ENCODE peak calls at places on chromosomes 3 and 15, in six cellular contexts. A is endothelial cell of umbilical vein; C is CD8-positive, alpha-beta T cell; M is AG10803; O is NB4; R is brain microvascular endothelial cell. N is an unnamed sample.

GRCh38 chr3:14849831-14850230 is 31.1 kb downstream of the FGD5 start:
- DNase-seq in A (no peak), C (no peak), M (no peak), O (no peak), R (no peak), N (no peak)

GRCh38 chr3:146966124-146966523 is 361.0 kb upstream of the PLSCR5 start:
- DNase-seq in A (no peak), C (no peak), M (no peak), O (no peak), R (no peak), N (no peak)

GRCh38 chr15:56146756-56147155 is 96.9 kb downstream of the RFX7 start:
- DNase-seq in A (no peak), C (no peak), M (peak; percentile 15), O (no peak), R (no peak), N (no peak)

GRCh38 chr3:14262212-14262611 is 83.6 kb downstream of the LSM3 start:
- DNase-seq in A (no peak), C (no peak), M (no peak), O (peak; percentile 46), R (no peak), N (no peak)

GRCh38 chr3:10238330-10238995 is 9.8 kb upstream of the TATDN2 start:
- DNase-seq in A (no peak), C (peak; percentile 25), M (no peak), O (peak; percentile 60), R (no peak), N (no peak)

GRCh38 chr3:37992271-37993066 is 1.9 kb downstream of the VILL start:
- DNase-seq in A (no peak), C (no peak), M (no peak), O (no peak), R (no peak), N (no peak)

GRCh38 chr3:129441782-129442181 is 1.8 kb downstream of the IFT122 start:
- DNase-seq in A (peak; percentile 90), C (no peak), M (peak; percentile 85), O (peak; percentile 39), R (no peak), N (no peak)

GRCh38 chr3:114439279-114439678 is 145.5 kb downstream of the TIGIT start:
- DNase-seq in A (no peak), C (no peak), M (no peak), O (no peak), R (peak; percentile 27), N (no peak)

GRCh38 chr3:195062866-195063540 is 208.0 kb downstream of the XXYLT1 start:
- DNase-seq in A (no peak), C (no peak), M (no peak), O (no peak), R (no peak), N (no peak)

GRCh38 chr15:100131321-100132224 is 210.2 kb downstream of the ADAMTS17 start:
- DNase-seq in A (peak; percentile 25), C (no peak), M (peak; percentile 18), O (no peak), R (peak; percentile 58), N (no peak)

GRCh38 chr15:74157868-74158827 is 15.4 kb upstream of the ISLR start:
- DNase-seq in A (no peak), C (no peak), M (no peak), O (no peak), R (no peak), N (no peak)

GRCh38 chr3:32553973-32554372 is 16.7 kb downstream of the DYNC1LI1 start:
- DNase-seq in A (no peak), C (no peak), M (no peak), O (no peak), R (no peak), N (no peak)

GRCh38 chr3:54127499-54128056 is 5.2 kb downstream of the CACNA2D3 start:
- DNase-seq in A (no peak), C (no peak), M (no peak), O (no peak), R (no peak), N (no peak)

GRCh38 chr3:131110087-131110486 is 83.4 kb downstream of the NEK11 start:
- DNase-seq in A (peak; percentile 5), C (no peak), M (peak; percentile 87), O (no peak), R (peak; percentile 74), N (peak; percentile 19)

GRCh38 chr3:29281265-29282228 is 676 bp downstream of the RBMS3 start:
- DNase-seq in A (peak; percentile 72), C (no peak), M (peak; percentile 45), O (no peak), R (peak; percentile 39), N (no peak)

GRCh38 chr3:129690406-129690805 is 83.9 kb upstream of the PLXND1 start:
- DNase-seq in A (peak; percentile 81), C (peak; percentile 20), M (peak; percentile 52), O (peak; percentile 78), R (peak; percentile 50), N (no peak)

GRCh38 chr15:36499751-36500389 is 79.6 kb upstream of the CDIN1 start:
- DNase-seq in A (no peak), C (no peak), M (no peak), O (no peak), R (no peak), N (no peak)

GRCh38 chr3:80618295-80619256 is 850.8 kb upstream of the ROBO1 start:
- DNase-seq in A (peak; percentile 21), C (no peak), M (no peak), O (no peak), R (no peak), N (no peak)

GRCh38 chr3:56795097-56795806 is 6.5 kb downstream of the ARHGEF3 start:
- DNase-seq in A (peak; percentile 71), C (no peak), M (peak; percentile 64), O (no peak), R (peak; percentile 20), N (no peak)

GRCh38 chr3:14780927-14781507 is 37.7 kb upstream of the FGD5 start:
- DNase-seq in A (peak; percentile 62), C (no peak), M (peak; percentile 49), O (peak; percentile 70), R (peak; percentile 31), N (no peak)

GRCh38 chr3:99704417-99704816 is 66.0 kb downstream of the COL8A1 start:
- DNase-seq in A (no peak), C (no peak), M (no peak), O (no peak), R (no peak), N (no peak)

GRCh38 chr3:47578691-47579632 is at the start of gene CSPG5:
- DNase-seq in A (no peak), C (peak; percentile 29), M (no peak), O (peak; percentile 32), R (no peak), N (no peak)

GRCh38 chr3:123123716-123124616 is 57.1 kb downstream of the PDIA5 start:
- DNase-seq in A (no peak), C (no peak), M (no peak), O (no peak), R (no peak), N (no peak)

GRCh38 chr15:59260090-59260489 is 53.4 kb downstream of the LDHAL6B start:
- DNase-seq in A (no peak), C (no peak), M (no peak), O (no peak), R (no peak), N (no peak)

GRCh38 chr3:196518999-196519737 is 4.0 kb upstream of the SMCO1 start:
- DNase-seq in A (peak; percentile 62), C (peak; percentile 61), M (peak; percentile 73), O (peak; percentile 76), R (peak; percentile 75), N (no peak)

GRCh38 chr3:18446067-18446793 is 21.1 kb upstream of the SATB1 start:
- DNase-seq in A (no peak), C (no peak), M (no peak), O (peak; percentile 11), R (no peak), N (no peak)

GRCh38 chr15:70795311-70795665 is 31.9 kb upstream of the UACA start:
- DNase-seq in A (peak; percentile 83), C (no peak), M (peak; percentile 93), O (no peak), R (peak; percentile 85), N (peak; percentile 85)

GRCh38 chr3:120276767-120277166 is 8.3 kb downstream of the GPR156 start:
- DNase-seq in A (no peak), C (no peak), M (no peak), O (no peak), R (no peak), N (no peak)

GRCh38 chr3:129051776-129052400 is 8.7 kb upstream of the GP9 start:
- DNase-seq in A (no peak), C (no peak), M (no peak), O (no peak), R (no peak), N (peak; percentile 83)

GRCh38 chr3:141429371-141430035 is 57.3 kb upstream of the RASA2 start:
- DNase-seq in A (no peak), C (no peak), M (no peak), O (no peak), R (no peak), N (no peak)

GRCh38 chr15:94259863-94260262 is 28.5 kb downstream of the MCTP2 start:
- DNase-seq in A (no peak), C (no peak), M (no peak), O (no peak), R (no peak), N (no peak)

DNA sequence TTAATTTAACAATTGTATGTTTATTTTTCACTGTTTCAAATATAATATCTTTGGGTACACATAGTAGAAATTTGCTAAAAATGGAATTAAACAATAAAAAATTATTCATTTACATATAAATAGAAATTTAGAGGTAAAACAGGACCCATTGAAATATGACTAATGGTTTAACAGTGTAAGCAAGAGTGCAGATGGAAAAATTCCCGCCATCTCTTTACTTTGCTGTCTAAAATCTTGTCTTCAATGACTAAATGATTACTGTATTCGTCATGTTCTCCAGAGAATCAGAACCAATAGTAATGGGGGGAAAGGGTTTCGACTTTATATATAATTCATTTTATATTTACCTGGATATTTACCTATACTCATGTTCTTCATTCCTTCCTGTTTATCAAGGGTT is 163.1 kb downstream of the IL1RAP start:
- DNase-seq in A (no peak), C (no peak), M (no peak), O (no peak), R (no peak), N (no peak)
- H3K4me3 ChIP-seq in A (no peak overlapping the region), C (no peak overlapping the region), M (no peak overlapping the region), O (no peak overlapping the region), R (no peak overlapping the region), N (no peak overlapping the region)

DNA sequence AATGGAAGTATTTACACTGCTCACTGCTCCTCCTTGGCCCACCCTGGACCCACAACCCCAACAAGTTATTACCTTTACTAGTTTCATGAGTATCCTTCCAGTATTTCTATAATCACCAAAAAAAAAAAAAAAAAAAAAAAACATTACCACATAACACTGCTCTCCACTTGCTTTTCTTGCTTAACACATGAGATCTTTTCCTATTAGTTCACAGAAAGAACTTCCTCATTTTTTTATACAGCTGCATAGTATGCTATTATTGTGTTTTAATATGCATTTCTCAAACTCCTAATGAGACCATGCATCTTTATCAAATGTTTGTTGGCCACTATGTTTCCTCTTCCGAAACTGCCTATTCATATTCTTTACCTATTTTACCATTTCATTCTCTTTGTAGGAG is 14.6 kb downstream of the GABPB1 start:
- DNase-seq in A (no peak), C (no peak), M (no peak), O (peak; percentile 52), R (no peak), N (no peak)
- TF ChIP-seq CTCF in A (no peak), C (no peak), M (no peak), O (no peak), R (no peak), N (no peak)

GRCh38 chr3:159765025-159765859 is 223.4 kb upstream of the IL12A start:
- DNase-seq in A (peak; percentile 88), C (no peak), M (peak; percentile 99), O (no peak), R (peak; percentile 99), N (peak; percentile 86)
- H3K4me3 ChIP-seq in A (peak overlapping the region; percentile 80), C (no peak overlapping the region), M (peak overlapping the region; percentile 85), O (no peak overlapping the region), R (peak overlapping the region; percentile 83), N (peak overlapping the region; percentile 73)

GRCh38 chr3:67109651-67110204 is 111.6 kb downstream of the KBTBD8 start:
- DNase-seq in A (peak; percentile 69), C (no peak), M (peak; percentile 74), O (peak; percentile 21), R (peak; percentile 75), N (peak; percentile 41)
- TF ChIP-seq CTCF in A (peak; percentile 33), C (peak; percentile 50), M (peak; percentile 79), O (peak; percentile 42), R (peak; percentile 65), N (peak; percentile 75)

N was measured in epithelial cell of proximal tubule.